ENCODE peak calls at places on chromosomes 6 and 20, in eight cellular contexts. I is lung, R is HepG2, D is Panc1, L is mucosa of descending colon, V is endodermal cell, U is ovary, K is pancreas. G is an unnamed sample. For H3K36me3, the result is how much of the 10 kb centered on the place peaks cover.

GRCh38 chr20:53609501-53610445 is 16.1 kb upstream of the ZNF217 start:
- DNase-seq in R (no peak), V (peak), U (peak), D (peak), K (no peak), L (peak), I (peak), G (no peak)

GRCh38 chr6:21593412-21593926 is at the start of gene SOX4:
- DNase-seq in L (peak), I (peak), K (peak), V (peak), U (peak), R (peak), D (peak), G (no peak)

GRCh38 chr20:62301773-62302340 is 940 bp upstream of the ADRM1 start:
- DNase-seq in K (peak), V (peak), R (peak), D (peak), I (peak), L (peak), U (peak), G (peak)

GRCh38 chr6:31865205-31866118 is 2.8 kb upstream of the NEU1 start:
- DNase-seq in U (no peak), L (no peak), K (no peak), R (peak), D (no peak), V (no peak), I (no peak), G (no peak)

GRCh38 chr20:7207186-7207585 is 439.7 kb downstream of the BMP2 start:
- DNase-seq in V (no peak), D (no peak), K (no peak), R (no peak), L (no peak), I (no peak), U (no peak), G (no peak)

GRCh38 chr6:79668381-79668780 is 37.3 kb downstream of the SH3BGRL2 start:
- DNase-seq in K (no peak), I (no peak), V (no peak), L (peak), U (no peak), R (no peak), D (no peak), G (no peak)

GRCh38 chr20:326645-327031 is 1.3 kb downstream of the SOX12 start:
- DNase-seq in D (no peak), V (peak), K (peak), L (peak), I (no peak), U (no peak), R (no peak), G (no peak)

GRCh38 chr6:106514281-106514885 is 114.9 kb downstream of the RTN4IP1 start:
- DNase-seq in R (no peak), K (no peak), U (no peak), I (no peak), L (no peak), D (no peak), V (no peak), G (no peak)

GRCh38 chr6:22954749-22955385 is 385.5 kb downstream of the HDGFL1 start:
- DNase-seq in U (no peak), R (peak), V (no peak), D (no peak), L (no peak), K (no peak), I (no peak), G (no peak)

GRCh38 chr6:18390476-18390875 is 3.3 kb downstream of the RNF144B start:
- DNase-seq in U (no peak), K (no peak), L (no peak), I (no peak), D (no peak), R (no peak), V (no peak), G (no peak)

GRCh38 chr6:451847-452246 is 60.3 kb downstream of the IRF4 start:
- DNase-seq in V (no peak), L (no peak), U (no peak), I (no peak), R (no peak), D (no peak), K (no peak), G (no peak)

GRCh38 chr6:2035046-2035445 is 210.4 kb downstream of the GMDS start:
- DNase-seq in V (no peak), L (no peak), I (no peak), D (no peak), U (no peak), K (no peak), R (no peak), G (no peak)

GRCh38 chr6:37432916-37433656 is at the start of gene CMTR1:
- DNase-seq in U (peak), D (peak), K (peak), I (peak), L (peak), V (peak), R (peak), G (no peak)

GRCh38 chr6:113758725-113759576 is 98.2 kb upstream of the MARCKS start:
- DNase-seq in D (no peak), I (no peak), L (no peak), U (no peak), R (no peak), V (no peak), K (no peak), G (no peak)

GRCh38 chr6:113464959-113465358 is 392.2 kb upstream of the MARCKS start:
- DNase-seq in K (no peak), L (no peak), U (no peak), D (peak), I (no peak), R (no peak), V (no peak), G (no peak)

GRCh38 chr6:165987483-165988305 is 180.0 kb downstream of the TBXT start:
- DNase-seq in D (no peak), K (peak), R (no peak), I (no peak), U (peak), V (peak), L (peak), G (no peak)

GRCh38 chr6:117481278-117481925 is 1.1 kb upstream of the DCBLD1 start:
- DNase-seq in U (no peak), V (peak), R (peak), I (no peak), L (peak), K (no peak), D (no peak), G (no peak)

GRCh38 chr20:19964289-19965263 is 52.6 kb upstream of the NAA20 start:
- DNase-seq in U (peak), L (no peak), I (peak), V (no peak), K (no peak), D (no peak), R (peak), G (no peak)

GRCh38 chr6:27275025-27275956 is 27.8 kb downstream of the PRSS16 start:
- DNase-seq in I (no peak), V (peak), D (no peak), R (no peak), U (no peak), K (no peak), L (no peak), G (no peak)

GRCh38 chr6:131197716-131198115 is 62.4 kb downstream of the AKAP7 start:
- DNase-seq in V (no peak), I (no peak), U (no peak), R (no peak), L (no peak), K (no peak), D (no peak), G (no peak)

GRCh38 chr6:76876922-76877553 is 586.3 kb downstream of the HTR1B start:
- DNase-seq in D (no peak), L (no peak), V (peak), I (peak), K (no peak), U (peak), R (peak), G (peak)

GRCh38 chr6:22113046-22113766 is 183.6 kb downstream of the PRL start:
- DNase-seq in I (peak), K (no peak), L (no peak), U (peak), V (no peak), D (peak), R (no peak), G (no peak)

GRCh38 chr6:146041282-146041681 is 12.4 kb downstream of the GRM1 start:
- DNase-seq in U (no peak), I (no peak), D (peak), K (no peak), L (no peak), R (peak), V (peak), G (no peak)

GRCh38 chr6:113858605-113859348 is 1.6 kb downstream of the MARCKS start:
- DNase-seq in V (peak), R (peak), U (peak), K (peak), I (peak), L (peak), D (no peak), G (no peak)

GRCh38 chr6:148509152-148509571 is 166.5 kb downstream of the SASH1 start:
- DNase-seq in L (no peak), I (no peak), V (no peak), D (no peak), K (no peak), U (no peak), R (no peak), G (no peak)

GRCh38 chr6:71533939-71534379 is 245.3 kb downstream of the OGFRL1 start:
- DNase-seq in I (no peak), L (no peak), V (no peak), U (no peak), D (no peak), R (peak), K (no peak), G (no peak)

GRCh38 chr6:71012871-71013456 is 56.1 kb upstream of the B3GAT2 start:
- DNase-seq in U (no peak), V (peak), L (no peak), I (no peak), D (peak), K (no peak), R (peak), G (no peak)

GRCh38 chr6:71181565-71181964 is 107.0 kb upstream of the OGFRL1 start:
- DNase-seq in R (peak), L (no peak), V (peak), U (no peak), I (no peak), K (no peak), D (no peak), G (peak)

DNA sequence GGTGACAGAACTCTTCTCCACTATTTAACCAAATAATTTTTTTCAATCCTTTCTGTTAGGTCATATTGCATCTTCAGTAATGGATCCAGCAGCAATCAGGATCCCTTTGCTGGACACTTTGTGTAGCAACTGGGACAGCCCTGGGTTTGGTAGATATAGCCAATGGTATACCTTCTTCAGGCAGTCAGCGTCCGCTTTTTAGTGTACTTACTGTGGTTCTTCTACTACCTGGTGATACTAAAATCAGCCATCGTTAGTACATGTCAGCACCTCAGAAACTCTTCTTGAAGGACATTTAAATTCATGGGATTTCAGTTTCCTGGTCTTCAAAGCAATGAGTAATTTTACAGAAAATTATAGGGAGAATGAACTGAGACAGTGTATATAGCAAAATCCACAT is 93.5 kb downstream of the ADGRG6 start:
- DNase-seq in U (no peak), D (no peak), L (no peak), R (no peak), I (no peak), V (no peak), K (no peak), G (no peak)
- H3K36me3 ChIP-seq in U (under half), D (half or more), L (under half), R (under half), I (under half), V (under half), K (under half), G (under half)

GRCh38 chr20:16488086-16488485 is 85.2 kb downstream of the KIF16B start:
- DNase-seq in I (no peak), K (no peak), L (no peak), R (no peak), V (no peak), U (no peak), D (no peak), G (no peak)
- H3K36me3 ChIP-seq in I (under half), K (under half), L (under half), R (under half), V (under half), U (under half), D (under half), G (under half)

DNA sequence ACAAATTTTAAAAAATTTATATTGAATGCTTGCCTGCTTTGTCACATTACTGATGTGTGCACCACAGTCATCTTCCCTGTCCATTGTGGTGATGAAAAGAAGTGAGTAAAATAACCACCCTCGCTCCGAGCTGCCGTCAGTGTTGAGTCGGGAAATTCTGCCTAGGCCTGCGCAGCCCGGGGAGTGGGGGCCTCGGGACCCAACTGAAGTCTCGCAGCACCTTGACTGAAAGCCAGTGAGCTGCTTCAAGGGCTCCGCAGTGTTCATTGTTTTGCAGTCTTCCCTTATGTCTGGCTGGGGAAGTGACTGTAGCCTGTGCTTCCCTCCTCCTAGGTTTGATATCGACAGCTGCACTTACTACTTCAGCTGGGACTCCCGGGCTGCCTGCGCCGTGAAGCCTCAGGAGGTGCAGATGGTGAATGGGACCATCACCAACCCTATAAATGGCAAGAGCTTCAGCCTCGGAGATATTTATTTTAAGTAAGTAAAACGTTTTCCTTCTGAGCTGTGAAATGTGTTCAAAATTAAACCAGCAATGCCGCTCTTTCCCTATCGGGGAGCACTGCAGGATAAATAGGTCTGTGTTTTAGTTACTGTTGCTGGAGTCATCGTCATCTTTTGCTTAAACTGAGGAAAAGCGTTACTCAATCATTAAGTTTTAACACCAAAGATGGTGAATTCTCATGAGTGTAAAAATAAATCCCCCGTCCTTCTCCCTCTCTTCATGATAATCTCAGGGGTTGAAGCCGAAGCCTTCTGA is 32.7 kb upstream of the SLC22A1 start:
- DNase-seq in R (no peak), I (no peak), D (no peak), U (no peak), L (no peak), K (no peak), V (peak), G (no peak)
- H3K36me3 ChIP-seq in R (half or more), I (half or more), D (under half), U (under half), L (under half), K (under half), V (half or more), G (half or more)

DNA sequence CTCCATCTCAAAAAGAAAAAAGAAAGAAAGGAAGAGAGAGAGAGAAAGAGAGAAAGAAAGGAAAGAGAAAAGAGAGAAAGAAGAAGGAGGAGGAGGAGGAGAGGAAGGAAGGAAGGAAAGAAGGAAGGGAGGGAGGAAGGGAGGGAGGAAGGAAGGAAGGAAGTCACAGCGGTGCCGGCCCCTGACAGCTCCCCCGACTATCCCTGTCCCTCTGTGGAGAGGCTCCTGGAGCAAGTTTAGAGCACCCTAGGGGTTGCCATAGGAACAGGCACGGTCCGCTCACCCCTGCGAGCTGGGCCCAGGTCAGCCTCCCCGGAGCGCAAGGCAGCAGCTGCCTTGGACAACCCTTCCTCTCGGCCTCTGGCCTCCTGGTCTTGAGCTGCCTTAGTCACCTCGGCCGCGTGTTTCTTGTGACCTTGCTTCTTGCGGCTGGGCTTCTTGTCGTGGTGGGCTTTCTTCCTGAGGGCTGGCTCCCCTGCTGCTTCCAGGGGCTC is 6.8 kb downstream of the BNIP5 start:
- DNase-seq in D (no peak), V (peak), K (no peak), L (no peak), U (no peak), I (no peak), R (no peak), G (no peak)
- H3K36me3 ChIP-seq in D (under half), V (under half), K (under half), L (under half), U (under half), I (under half), R (under half), G (under half)

GRCh38 chr6:127968394-127968793 is 67.5 kb upstream of the THEMIS start:
- DNase-seq in V (no peak), L (no peak), R (no peak), I (no peak), K (no peak), U (no peak), D (no peak), G (no peak)

GRCh38 chr6:127969701-127970100 is 68.8 kb upstream of the THEMIS start:
- DNase-seq in I (no peak), R (no peak), K (no peak), L (no peak), V (no peak), U (no peak), D (no peak), G (no peak)

GRCh38 chr6:127972815-127973214 is 72.0 kb upstream of the THEMIS start:
- DNase-seq in D (no peak), R (no peak), I (no peak), L (no peak), K (no peak), U (no peak), V (no peak), G (no peak)

GRCh38 chr6:127971945-127972391 is 71.1 kb upstream of the THEMIS start:
- DNase-seq in L (no peak), U (no peak), K (no peak), D (peak), R (peak), V (no peak), I (no peak), G (peak)

GRCh38 chr6:127971386-127971785 is 70.5 kb upstream of the THEMIS start:
- DNase-seq in R (no peak), U (no peak), D (no peak), K (no peak), V (no peak), I (no peak), L (no peak), G (no peak)
- H3K36me3 ChIP-seq in R (under half), U (under half), D (under half), K (under half), V (under half), I (under half), L (under half), G (under half)

DNA sequence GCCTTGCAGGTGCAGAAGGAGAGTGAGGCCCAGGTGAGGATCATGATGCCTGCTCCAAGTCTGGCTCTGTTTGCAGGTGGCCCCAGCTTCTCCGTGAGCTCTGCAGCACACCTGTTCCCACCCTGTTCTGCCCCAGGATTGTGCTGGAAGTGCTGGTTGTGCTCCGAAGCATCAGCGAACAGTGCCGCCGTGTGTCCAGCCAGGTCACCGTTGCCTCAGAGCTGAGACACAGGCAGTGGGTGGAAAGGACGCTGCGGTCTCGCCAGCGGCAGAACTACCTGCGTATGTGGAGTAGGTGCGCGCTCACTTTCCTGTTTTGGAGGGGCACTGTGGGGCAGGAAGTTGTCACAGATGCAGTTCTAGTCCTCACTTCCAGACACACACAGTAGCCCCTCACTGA is 25.0 kb downstream of the ERMARD start:
- DNase-seq in V (no peak), D (no peak), R (no peak), I (peak), K (no peak), L (no peak), U (no peak), G (no peak)
- H3K36me3 ChIP-seq in V (under half), D (under half), R (under half), I (under half), K (under half), L (under half), U (under half), G (under half)

GRCh38 chr20:44997171-44997570 is 30.9 kb downstream of the STK4 start:
- DNase-seq in R (no peak), L (no peak), V (no peak), K (no peak), I (no peak), D (no peak), U (no peak), G (no peak)
- H3K36me3 ChIP-seq in R (under half), L (under half), V (half or more), K (under half), I (under half), D (under half), U (under half), G (under half)

G was measured in keratinocyte.